ENCODE peak calls at places on chromosomes 2 and 18, in five cellular contexts. A, S, M, W and Y are unnamed samples.

GRCh38 chr18:45456076-45457066 is 158.9 kb upstream of the SLC14A2 start:
- DNase-seq in A (no peak), S (no peak), M (no peak), W (no peak), Y (no peak)

GRCh38 chr2:100321181-100321880 is 970 bp downstream of the LONRF2 start:
- DNase-seq in A (no peak), S (no peak), M (no peak), W (peak), Y (peak)

GRCh38 chr2:121294881-121295840 is 10.2 kb upstream of the TFCP2L1 start:
- DNase-seq in A (no peak), S (no peak), M (no peak), W (no peak), Y (no peak)

GRCh38 chr2:170814551-170815245 is 2.0 kb upstream of the GAD1 start:
- DNase-seq in A (no peak), S (no peak), M (no peak), W (no peak), Y (no peak)

GRCh38 chr2:151762694-151763093 is 28.4 kb upstream of the NEB start:
- DNase-seq in A (no peak), S (no peak), M (no peak), W (no peak), Y (no peak)

GRCh38 chr18:24631238-24632025 is 171.0 kb downstream of the HRH4 start:
- DNase-seq in A (no peak), S (no peak), M (no peak), W (no peak), Y (no peak)

GRCh38 chr18:36872329-36872728 is 43.4 kb downstream of the KIAA1328 start:
- DNase-seq in A (no peak), S (no peak), M (no peak), W (no peak), Y (no peak)

GRCh38 chr2:66948234-66948633 is 448.9 kb upstream of the ETAA1 start:
- DNase-seq in A (no peak), S (no peak), M (no peak), W (no peak), Y (no peak)

GRCh38 chr2:190468814-190469569 is 60.8 kb downstream of the MFSD6 start:
- DNase-seq in A (peak), S (no peak), M (peak), W (peak), Y (peak)

GRCh38 chr2:155381446-155381845 is 683.0 kb downstream of the KCNJ3 start:
- DNase-seq in A (no peak), S (no peak), M (no peak), W (no peak), Y (no peak)

GRCh38 chr18:79629606-79630005 is 50.0 kb upstream of the CTDP1 start:
- DNase-seq in A (no peak), S (no peak), M (no peak), W (no peak), Y (no peak)

DNA sequence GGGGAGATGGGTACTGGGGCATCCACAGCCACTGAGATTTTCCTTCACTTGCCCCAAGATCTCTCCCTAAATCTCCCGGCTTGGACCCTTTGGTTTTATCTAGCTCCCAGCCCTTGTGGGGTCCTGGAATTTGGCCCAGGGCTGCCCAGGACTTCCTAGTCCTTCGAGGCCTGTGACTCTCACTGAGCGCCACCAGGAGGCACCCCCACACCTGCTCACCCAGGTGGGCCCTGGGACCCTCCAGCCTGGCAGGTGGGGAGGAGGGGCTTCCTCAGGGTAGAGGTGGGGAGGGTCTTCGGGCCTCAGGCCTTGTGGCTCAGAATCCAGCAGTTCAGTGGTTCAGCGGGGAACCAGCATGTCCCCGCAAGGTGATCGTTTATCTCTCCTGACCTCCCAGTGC is 11.9 kb upstream of the PRSS56 start:
- DNase-seq in A (no peak), S (no peak), M (no peak), W (no peak), Y (no peak)
- H3K4me3 ChIP-seq in A (no peak), S (no peak), M (no peak), W (no peak), Y (no peak)

GRCh38 chr2:109173311-109174171 is 44.5 kb downstream of the SH3RF3 start:
- DNase-seq in A (no peak), S (no peak), M (no peak), W (peak), Y (peak)
- H3K4me3 ChIP-seq in A (no peak), S (no peak), M (no peak), W (no peak), Y (no peak)

GRCh38 chr2:64189586-64189985 is 45.4 kb upstream of the PELI1 start:
- DNase-seq in A (no peak), S (no peak), M (no peak), W (no peak), Y (no peak)
- H3K4me3 ChIP-seq in A (no peak), S (no peak), M (no peak), W (no peak), Y (no peak)

GRCh38 chr2:218395090-218395444 is 4.6 kb upstream of the CTDSP1 start:
- DNase-seq in A (no peak), S (no peak), M (no peak), W (no peak), Y (no peak)
- H3K4me3 ChIP-seq in A (peak), S (no peak), M (no peak), W (no peak), Y (no peak)